ENCODE peak calls at places on chromosomes 16 and 17, in six cellular contexts. A, G, F, R, P and N are unnamed samples.

GRCh38 chr17:27816946-27817345 is 16.6 kb upstream of the NOS2 start:
- DNase-seq in A (no peak), G (no peak), F (no peak), R (no peak), P (no peak), N (no peak)

GRCh38 chr17:17515921-17516295 is 19.7 kb upstream of the RASD1 start:
- DNase-seq in A (no peak), G (no peak), F (no peak), R (peak; percentile 43), P (peak; percentile 79), N (no peak)

GRCh38 chr16:11350531-11351335 is 5.5 kb downstream of the RMI2 start:
- DNase-seq in A (no peak), G (no peak), F (no peak), R (no peak), P (peak; percentile 44), N (no peak)

GRCh38 chr16:8063151-8063550 is 527.2 kb downstream of the TMEM114 start:
- DNase-seq in A (no peak), G (no peak), F (no peak), R (no peak), P (no peak), N (no peak)

GRCh38 chr16:30985401-30986128 is 558 bp downstream of the HSD3B7 start:
- DNase-seq in A (no peak), G (peak; percentile 63), F (peak; percentile 63), R (peak; percentile 93), P (no peak), N (peak; percentile 37)

GRCh38 chr17:79942591-79943353 is 92.9 kb downstream of the TBC1D16 start:
- DNase-seq in A (no peak), G (peak; percentile 92), F (no peak), R (peak; percentile 70), P (peak; percentile 25), N (peak; percentile 55)

GRCh38 chr17:30368896-30369720 is 9.6 kb upstream of the CPD start:
- DNase-seq in A (peak; percentile 56), G (no peak), F (no peak), R (no peak), P (no peak), N (no peak)

GRCh38 chr17:66975614-66976378 is 11.3 kb downstream of the CACNG4 start:
- DNase-seq in A (no peak), G (no peak), F (no peak), R (no peak), P (no peak), N (no peak)

GRCh38 chr17:64787255-64787920 is 125.3 kb upstream of the SMURF2 start:
- DNase-seq in A (no peak), G (no peak), F (no peak), R (no peak), P (no peak), N (no peak)
- H3K4me3 ChIP-seq in A (no peak overlapping the region), G (no peak overlapping the region), F (no peak overlapping the region), R (peak overlapping the region; percentile 53), P (no peak overlapping the region), N (no peak overlapping the region)

GRCh38 chr16:57283956-57284205 is 591 bp downstream of the PLLP start:
- DNase-seq in A (no peak), G (no peak), F (no peak), R (no peak), P (no peak), N (no peak)
- H3K27ac ChIP-seq in A (no peak overlapping the region), G (no peak overlapping the region), F (no peak overlapping the region), R (peak overlapping the region; percentile 76), P (no peak overlapping the region), N (no peak overlapping the region)

GRCh38 chr17:60160829-60161501 is 11.2 kb downstream of the CA4 start:
- DNase-seq in A (no peak), G (no peak), F (no peak), R (no peak), P (no peak), N (no peak)
- H3K4me3 ChIP-seq in A (no peak overlapping the region), G (no peak overlapping the region), F (no peak overlapping the region), R (no peak overlapping the region), P (no peak overlapping the region), N (no peak overlapping the region)

GRCh38 chr17:19284005-19284959 is 47.1 kb downstream of the EPN2 start:
- DNase-seq in A (no peak), G (no peak), F (no peak), R (peak; percentile 10), P (no peak), N (no peak)
- H3K27ac ChIP-seq in A (no peak overlapping the region), G (peak overlapping the region; percentile 2), F (no peak overlapping the region), R (no peak overlapping the region), P (no peak overlapping the region), N (peak overlapping the region; percentile 62)

GRCh38 chr16:86739178-86739577 is 160.8 kb downstream of the FOXL1 start:
- DNase-seq in A (no peak), G (no peak), F (no peak), R (no peak), P (no peak), N (no peak)
- H3K4me3 ChIP-seq in A (no peak overlapping the region), G (no peak overlapping the region), F (no peak overlapping the region), R (no peak overlapping the region), P (no peak overlapping the region), N (no peak overlapping the region)